ENCODE peak calls at places on chromosomes 11 and 22, in nine cellular contexts. One of them, this sample, is unnamed.
A peak's percentile ranks its signal among the peaks of the same experiment; 100 is the strongest.

GRCh38 chr22:36497910-36498669 is 8.8 kb downstream of the FOXRED2 start:
- DNase-seq in cardiac fibroblast: no peak
- DNase-seq in AG09309: no peak
- DNase-seq in esophagus squamous epithelium: no peak
- DNase-seq in left ventricle myocardium inferior: no peak
- DNase-seq in HFF-Myc: no peak
- DNase-seq in lower leg skin: no peak
- DNase-seq in AG10803: no peak
- DNase-seq in AG04450: no peak
- DNase-seq in this sample: no peak

GRCh38 chr11:3136542-3137455 is 28.3 kb downstream of the OSBPL5 start:
- DNase-seq in cardiac fibroblast: no peak
- DNase-seq in AG09309: no peak
- DNase-seq in esophagus squamous epithelium: no peak
- DNase-seq in left ventricle myocardium inferior: peak; percentile 16
- DNase-seq in HFF-Myc: no peak
- DNase-seq in lower leg skin: peak; percentile 83
- DNase-seq in AG10803: no peak
- DNase-seq in AG04450: no peak
- DNase-seq in this sample: no peak

GRCh38 chr11:130474637-130475400 is 26.4 kb downstream of the ADAMTS15 start:
- DNase-seq in cardiac fibroblast: no peak
- DNase-seq in AG09309: no peak
- DNase-seq in esophagus squamous epithelium: no peak
- DNase-seq in left ventricle myocardium inferior: no peak
- DNase-seq in HFF-Myc: no peak
- DNase-seq in lower leg skin: peak; percentile 81
- DNase-seq in AG10803: no peak
- DNase-seq in AG04450: no peak
- DNase-seq in this sample: no peak

GRCh38 chr22:47547881-47548630 is 785.6 kb downstream of the TBC1D22A start:
- DNase-seq in cardiac fibroblast: no peak
- DNase-seq in AG09309: no peak
- DNase-seq in esophagus squamous epithelium: no peak
- DNase-seq in left ventricle myocardium inferior: no peak
- DNase-seq in HFF-Myc: no peak
- DNase-seq in lower leg skin: peak; percentile 68
- DNase-seq in AG10803: no peak
- DNase-seq in AG04450: no peak
- DNase-seq in this sample: no peak

GRCh38 chr11:77503006-77503405 is 29.1 kb upstream of the PAK1 start:
- DNase-seq in cardiac fibroblast: peak; percentile 33
- DNase-seq in AG09309: no peak
- DNase-seq in esophagus squamous epithelium: no peak
- DNase-seq in left ventricle myocardium inferior: no peak
- DNase-seq in HFF-Myc: no peak
- DNase-seq in lower leg skin: no peak
- DNase-seq in AG10803: peak; percentile 43
- DNase-seq in AG04450: no peak
- DNase-seq in this sample: no peak

GRCh38 chr11:13140028-13140870 is 131.1 kb downstream of the RASSF10 start:
- DNase-seq in cardiac fibroblast: no peak
- DNase-seq in AG09309: no peak
- DNase-seq in esophagus squamous epithelium: no peak
- DNase-seq in left ventricle myocardium inferior: no peak
- DNase-seq in HFF-Myc: peak; percentile 14
- DNase-seq in lower leg skin: no peak
- DNase-seq in AG10803: peak; percentile 64
- DNase-seq in AG04450: no peak
- DNase-seq in this sample: peak; percentile 19

GRCh38 chr22:23285734-23286133 is 105.4 kb downstream of the BCR start:
- DNase-seq in cardiac fibroblast: peak; percentile 28
- DNase-seq in AG09309: no peak
- DNase-seq in esophagus squamous epithelium: no peak
- DNase-seq in left ventricle myocardium inferior: no peak
- DNase-seq in HFF-Myc: no peak
- DNase-seq in lower leg skin: no peak
- DNase-seq in AG10803: no peak
- DNase-seq in AG04450: no peak
- DNase-seq in this sample: no peak

GRCh38 chr11:121453589-121454299 is 977 bp upstream of the SORL1-AS1 start:
- DNase-seq in cardiac fibroblast: no peak
- DNase-seq in AG09309: no peak
- DNase-seq in esophagus squamous epithelium: no peak
- DNase-seq in left ventricle myocardium inferior: no peak
- DNase-seq in HFF-Myc: no peak
- DNase-seq in lower leg skin: no peak
- DNase-seq in AG10803: no peak
- DNase-seq in AG04450: no peak
- DNase-seq in this sample: no peak

GRCh38 chr11:808427-809286 is 1.1 kb upstream of the RPLP2 start:
- DNase-seq in cardiac fibroblast: no peak
- DNase-seq in AG09309: no peak
- DNase-seq in esophagus squamous epithelium: no peak
- DNase-seq in left ventricle myocardium inferior: no peak
- DNase-seq in HFF-Myc: no peak
- DNase-seq in lower leg skin: no peak
- DNase-seq in AG10803: no peak
- DNase-seq in AG04450: no peak
- DNase-seq in this sample: no peak

GRCh38 chr11:45500457-45500856 is 165.0 kb downstream of the CHST1 start:
- DNase-seq in cardiac fibroblast: peak; percentile 4
- DNase-seq in AG09309: no peak
- DNase-seq in esophagus squamous epithelium: no peak
- DNase-seq in left ventricle myocardium inferior: no peak
- DNase-seq in HFF-Myc: no peak
- DNase-seq in lower leg skin: peak; percentile 25
- DNase-seq in AG10803: no peak
- DNase-seq in AG04450: no peak
- DNase-seq in this sample: no peak

DNA sequence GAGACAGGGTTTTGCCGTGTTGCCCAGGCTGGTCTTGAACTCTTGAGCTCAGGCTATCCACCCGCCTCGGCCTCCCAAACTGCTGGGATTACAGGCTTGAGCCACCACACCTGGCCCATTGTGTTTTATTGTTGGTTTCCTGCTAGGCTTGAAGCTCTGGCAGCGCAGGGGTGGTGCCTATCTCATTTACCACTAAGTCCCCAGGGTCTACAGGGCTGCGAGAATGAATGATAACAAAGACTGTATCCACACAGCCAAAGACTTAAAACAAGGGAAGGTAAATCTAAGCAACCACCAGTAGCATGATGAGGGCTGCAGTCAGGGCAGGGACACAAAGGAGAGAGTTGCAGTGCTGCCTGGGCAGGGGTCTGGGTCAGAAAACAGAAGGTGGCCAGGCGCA is 37.3 kb upstream of the XBP1 start:
- DNase-seq in cardiac fibroblast: no peak
- DNase-seq in AG09309: no peak
- DNase-seq in esophagus squamous epithelium: no peak
- DNase-seq in left ventricle myocardium inferior: no peak
- DNase-seq in HFF-Myc: no peak
- DNase-seq in lower leg skin: no peak
- DNase-seq in AG10803: no peak
- DNase-seq in AG04450: no peak
- DNase-seq in this sample: no peak
- TF ChIP-seq CTCF in cardiac fibroblast: no peak
- TF ChIP-seq CTCF in AG09309: no peak
- TF ChIP-seq CTCF in esophagus squamous epithelium: no peak
- TF ChIP-seq CTCF in left ventricle myocardium inferior: no peak
- TF ChIP-seq CTCF in HFF-Myc: no peak
- TF ChIP-seq CTCF in lower leg skin: no peak
- TF ChIP-seq CTCF in AG10803: no peak
- TF ChIP-seq CTCF in AG04450: no peak
- TF ChIP-seq CTCF in this sample: no peak

GRCh38 chr11:8069771-8070170 is 11.2 kb upstream of the TUB start:
- DNase-seq in cardiac fibroblast: no peak
- DNase-seq in AG09309: no peak
- DNase-seq in esophagus squamous epithelium: no peak
- DNase-seq in left ventricle myocardium inferior: no peak
- DNase-seq in HFF-Myc: no peak
- DNase-seq in lower leg skin: peak; percentile 43
- DNase-seq in AG10803: no peak
- DNase-seq in AG04450: no peak
- DNase-seq in this sample: no peak

GRCh38 chr11:8067929-8068575 is 13.0 kb upstream of the TUB start:
- DNase-seq in cardiac fibroblast: no peak
- DNase-seq in AG09309: no peak
- DNase-seq in esophagus squamous epithelium: no peak
- DNase-seq in left ventricle myocardium inferior: peak; percentile 27
- DNase-seq in HFF-Myc: no peak
- DNase-seq in lower leg skin: peak; percentile 85
- DNase-seq in AG10803: no peak
- DNase-seq in AG04450: no peak
- DNase-seq in this sample: no peak

GRCh38 chr11:8067567-8067928 is 13.5 kb upstream of the TUB start:
- DNase-seq in cardiac fibroblast: no peak
- DNase-seq in AG09309: no peak
- DNase-seq in esophagus squamous epithelium: no peak
- DNase-seq in left ventricle myocardium inferior: peak; percentile 10
- DNase-seq in HFF-Myc: no peak
- DNase-seq in lower leg skin: no peak
- DNase-seq in AG10803: no peak
- DNase-seq in AG04450: no peak
- DNase-seq in this sample: no peak

GRCh38 chr11:8066911-8067455 is 14.0 kb upstream of the TUB start:
- DNase-seq in cardiac fibroblast: no peak
- DNase-seq in AG09309: no peak
- DNase-seq in esophagus squamous epithelium: no peak
- DNase-seq in left ventricle myocardium inferior: peak; percentile 14
- DNase-seq in HFF-Myc: no peak
- DNase-seq in lower leg skin: no peak
- DNase-seq in AG10803: no peak
- DNase-seq in AG04450: no peak
- DNase-seq in this sample: no peak

GRCh38 chr11:8068605-8069221 is 12.3 kb upstream of the TUB start:
- DNase-seq in cardiac fibroblast: peak; percentile 61
- DNase-seq in AG09309: no peak
- DNase-seq in esophagus squamous epithelium: no peak
- DNase-seq in left ventricle myocardium inferior: peak; percentile 46
- DNase-seq in HFF-Myc: no peak
- DNase-seq in lower leg skin: peak; percentile 93
- DNase-seq in AG10803: peak; percentile 77
- DNase-seq in AG04450: peak; percentile 74
- DNase-seq in this sample: peak; percentile 95
- H3K4me3 ChIP-seq in cardiac fibroblast: no peak overlapping the region
- H3K4me3 ChIP-seq in AG09309: no peak overlapping the region
- H3K4me3 ChIP-seq in esophagus squamous epithelium: peak overlapping the region; percentile 3
- H3K4me3 ChIP-seq in left ventricle myocardium inferior: peak overlapping the region; percentile 46
- H3K4me3 ChIP-seq in HFF-Myc: no peak overlapping the region
- H3K4me3 ChIP-seq in lower leg skin: no peak overlapping the region
- H3K4me3 ChIP-seq in AG10803: no peak overlapping the region
- H3K4me3 ChIP-seq in AG04450: no peak overlapping the region
- H3K4me3 ChIP-seq in this sample: no peak overlapping the region

GRCh38 chr11:75001686-75002085 is 13.0 kb downstream of the NEU3 start:
- DNase-seq in cardiac fibroblast: no peak
- DNase-seq in AG09309: no peak
- DNase-seq in esophagus squamous epithelium: no peak
- DNase-seq in left ventricle myocardium inferior: no peak
- DNase-seq in HFF-Myc: no peak
- DNase-seq in lower leg skin: no peak
- DNase-seq in AG10803: no peak
- DNase-seq in AG04450: no peak
- DNase-seq in this sample: no peak
- TF ChIP-seq CTCF in cardiac fibroblast: no peak
- TF ChIP-seq CTCF in AG09309: no peak
- TF ChIP-seq CTCF in esophagus squamous epithelium: no peak
- TF ChIP-seq CTCF in left ventricle myocardium inferior: no peak
- TF ChIP-seq CTCF in HFF-Myc: no peak
- TF ChIP-seq CTCF in lower leg skin: no peak
- TF ChIP-seq CTCF in AG10803: no peak
- TF ChIP-seq CTCF in AG04450: no peak
- TF ChIP-seq CTCF in this sample: no peak

DNA sequence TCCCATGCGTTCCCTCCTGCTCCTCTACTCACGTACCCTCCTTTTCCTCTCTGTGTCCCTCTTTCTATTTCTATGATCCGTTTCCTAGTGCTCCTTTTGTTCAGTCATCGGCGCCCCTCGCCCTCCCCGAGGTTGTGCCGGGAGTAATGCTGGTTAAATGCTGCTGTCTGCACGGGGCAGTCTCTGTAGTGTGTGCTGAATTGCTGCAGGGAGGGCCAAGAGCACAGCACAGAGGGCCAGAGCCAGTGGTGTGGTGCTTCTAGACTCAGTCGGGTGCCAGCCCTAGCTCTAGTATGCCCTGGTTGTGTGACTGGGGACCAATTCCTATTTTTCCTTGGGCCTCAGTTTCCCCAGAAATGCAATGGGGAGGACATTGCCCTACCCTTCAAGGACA is 98.3 kb downstream of the PKNOX2 start:
- DNase-seq in cardiac fibroblast: peak; percentile 30
- DNase-seq in AG09309: no peak
- DNase-seq in esophagus squamous epithelium: no peak
- DNase-seq in left ventricle myocardium inferior: no peak
- DNase-seq in HFF-Myc: no peak
- DNase-seq in lower leg skin: no peak
- DNase-seq in AG10803: peak; percentile 52
- DNase-seq in AG04450: no peak
- DNase-seq in this sample: no peak
- H3K4me3 ChIP-seq in cardiac fibroblast: no peak overlapping the region
- H3K4me3 ChIP-seq in AG09309: no peak overlapping the region
- H3K4me3 ChIP-seq in esophagus squamous epithelium: no peak overlapping the region
- H3K4me3 ChIP-seq in left ventricle myocardium inferior: peak overlapping the region; percentile 26
- H3K4me3 ChIP-seq in HFF-Myc: no peak overlapping the region
- H3K4me3 ChIP-seq in lower leg skin: no peak overlapping the region
- H3K4me3 ChIP-seq in AG10803: no peak overlapping the region
- H3K4me3 ChIP-seq in AG04450: no peak overlapping the region
- H3K4me3 ChIP-seq in this sample: no peak overlapping the region

GRCh38 chr11:22730319-22730718 is 63.9 kb downstream of the GAS2 start:
- DNase-seq in cardiac fibroblast: peak; percentile 17
- DNase-seq in AG09309: no peak
- DNase-seq in esophagus squamous epithelium: no peak
- DNase-seq in left ventricle myocardium inferior: no peak
- DNase-seq in HFF-Myc: no peak
- DNase-seq in lower leg skin: no peak
- DNase-seq in AG10803: no peak
- DNase-seq in AG04450: no peak
- DNase-seq in this sample: no peak
- TF ChIP-seq CTCF in cardiac fibroblast: no peak
- TF ChIP-seq CTCF in AG09309: no peak
- TF ChIP-seq CTCF in esophagus squamous epithelium: peak; percentile 25
- TF ChIP-seq CTCF in left ventricle myocardium inferior: peak; percentile 54
- TF ChIP-seq CTCF in HFF-Myc: no peak
- TF ChIP-seq CTCF in lower leg skin: no peak
- TF ChIP-seq CTCF in AG10803: peak; percentile 20
- TF ChIP-seq CTCF in AG04450: no peak
- TF ChIP-seq CTCF in this sample: no peak

GRCh38 chr11:96246718-96247540 is 96.1 kb downstream of the MAML2 start:
- DNase-seq in cardiac fibroblast: peak; percentile 61
- DNase-seq in AG09309: peak; percentile 66
- DNase-seq in esophagus squamous epithelium: no peak
- DNase-seq in left ventricle myocardium inferior: no peak
- DNase-seq in HFF-Myc: no peak
- DNase-seq in lower leg skin: no peak
- DNase-seq in AG10803: peak; percentile 77
- DNase-seq in AG04450: no peak
- DNase-seq in this sample: peak; percentile 63
- H3K4me3 ChIP-seq in cardiac fibroblast: no peak overlapping the region
- H3K4me3 ChIP-seq in AG09309: no peak overlapping the region
- H3K4me3 ChIP-seq in esophagus squamous epithelium: no peak overlapping the region
- H3K4me3 ChIP-seq in left ventricle myocardium inferior: no peak overlapping the region
- H3K4me3 ChIP-seq in HFF-Myc: no peak overlapping the region
- H3K4me3 ChIP-seq in lower leg skin: no peak overlapping the region
- H3K4me3 ChIP-seq in AG10803: no peak overlapping the region
- H3K4me3 ChIP-seq in AG04450: no peak overlapping the region
- H3K4me3 ChIP-seq in this sample: no peak overlapping the region

This sample was measured in astrocyte of the cerebellum.